ENCODE peak calls at places on chromosomes 16 and 17, in five cellular contexts. V is astrocyte of the cerebellum, T is upper lobe of right lung, Z is lung, C is Caco-2. W is an unnamed sample.

GRCh38 chr17:40025559-40025958 is 10.3 kb downstream of the CSF3 start:
- DNase-seq in Z (no peak), V (no peak), C (no peak), T (no peak), W (no peak)

GRCh38 chr16:89080251-89080853 is 13.3 kb upstream of the ACSF3 start:
- DNase-seq in Z (no peak), T (no peak), V (no peak), C (no peak), W (no peak)

GRCh38 chr16:28882476-28883180 is 4.3 kb downstream of the ATP2A1 start:
- DNase-seq in C (no peak), V (no peak), T (no peak), Z (no peak), W (no peak)

GRCh38 chr17:44333371-44333770 is 8.7 kb upstream of the SLC25A39 start:
- DNase-seq in V (no peak), C (no peak), Z (no peak), T (peak), W (no peak)

GRCh38 chr16:70151941-70152509 is 21.6 kb upstream of the CLEC18C start:
- DNase-seq in C (no peak), T (no peak), Z (no peak), V (no peak), W (no peak)

GRCh38 chr17:53470626-53471025 is 352.1 kb upstream of the KIF2B start:
- DNase-seq in T (no peak), V (no peak), Z (no peak), C (no peak), W (no peak)

GRCh38 chr16:88549671-88550643 is 20.2 kb upstream of the ZC3H18 start:
- DNase-seq in T (no peak), Z (no peak), V (no peak), C (no peak), W (no peak)

GRCh38 chr16:56617212-56618085 is 8.1 kb upstream of the MT1E start:
- DNase-seq in T (peak), V (no peak), Z (peak), C (no peak), W (peak)

GRCh38 chr16:10509534-10510025 is 70.8 kb downstream of the EMP2 start:
- DNase-seq in C (peak), T (no peak), V (peak), Z (peak), W (peak)

GRCh38 chr17:75271955-75272847 is 1.2 kb upstream of the MIF4GD start:
- DNase-seq in V (no peak), T (no peak), C (no peak), Z (no peak), W (no peak)

GRCh38 chr17:77735051-77735340 is 223.5 kb upstream of the TNRC6C start:
- DNase-seq in C (no peak), Z (no peak), V (no peak), T (no peak), W (no peak)

GRCh38 chr17:64178011-64178825 is 48.3 kb upstream of the ERN1 start:
- DNase-seq in T (no peak), C (peak), Z (no peak), V (no peak), W (no peak)

GRCh38 chr17:82126479-82127314 is 28.7 kb upstream of the FASN start:
- DNase-seq in T (no peak), Z (no peak), V (no peak), C (no peak), W (no peak)

GRCh38 chr17:38609280-38610031 is 3.7 kb upstream of the SRCIN1 start:
- DNase-seq in T (no peak), Z (no peak), V (no peak), C (no peak), W (no peak)

GRCh38 chr16:49855280-49855821 is 561 bp downstream of the ZNF423 start:
- DNase-seq in Z (peak), V (peak), C (peak), T (peak), W (peak)

GRCh38 chr16:1936945-1937479 is 6.0 kb downstream of the MSRB1 start:
- DNase-seq in C (no peak), V (no peak), Z (no peak), T (no peak), W (no peak)

GRCh38 chr16:12617401-12617819 is 186.3 kb downstream of the CPPED1 start:
- DNase-seq in Z (no peak), C (no peak), T (no peak), V (no peak), W (no peak)

GRCh38 chr16:46618516-46618915 is 2.7 kb downstream of the SHCBP1 start:
- DNase-seq in T (no peak), Z (no peak), C (no peak), V (no peak), W (no peak)

GRCh38 chr16:58021661-58022551 is 3.6 kb upstream of the MMP15 start:
- DNase-seq in Z (no peak), V (no peak), T (peak), C (no peak), W (no peak)

GRCh38 chr17:1576500-1576899 is 13.9 kb upstream of the PITPNA start:
- DNase-seq in V (no peak), Z (no peak), C (no peak), T (no peak), W (no peak)

GRCh38 chr16:69253796-69254426 is 57.2 kb upstream of the VPS4A start:
- DNase-seq in C (no peak), V (no peak), T (no peak), Z (no peak), W (no peak)

GRCh38 chr17:14776791-14777190 is 475.9 kb downstream of the HS3ST3B1 start:
- DNase-seq in C (no peak), T (no peak), Z (no peak), V (peak), W (no peak)

GRCh38 chr16:20114356-20114755 is 40.7 kb upstream of the GPR139 start:
- DNase-seq in C (no peak), Z (no peak), V (no peak), T (no peak), W (no peak)

GRCh38 chr16:47578573-47578972 is 117.4 kb downstream of the PHKB start:
- DNase-seq in V (no peak), C (no peak), Z (no peak), T (no peak), W (no peak)

GRCh38 chr17:49191407-49191916 is 18.9 kb downstream of the GNGT2 start:
- DNase-seq in C (no peak), V (peak), T (no peak), Z (no peak), W (no peak)

GRCh38 chr17:49193513-49194296 is 16.7 kb downstream of the GNGT2 start:
- DNase-seq in T (no peak), C (peak), V (peak), Z (peak), W (no peak)

GRCh38 chr17:49190932-49191331 is 19.4 kb downstream of the GNGT2 start:
- DNase-seq in V (no peak), C (no peak), Z (no peak), T (no peak), W (no peak)

GRCh38 chr17:49194297-49194607 is 16.1 kb downstream of the GNGT2 start:
- DNase-seq in C (peak), V (no peak), Z (no peak), T (no peak), W (no peak)

GRCh38 chr17:49191917-49192741 is 18.2 kb downstream of the GNGT2 start:
- DNase-seq in T (peak), V (peak), Z (peak), C (peak), W (peak)
- TF ChIP-seq CTCF in T (peak), V (peak), Z (peak), C (peak), W (peak)

GRCh38 chr17:41420134-41420533 is 4.3 kb downstream of the KRT37 start:
- DNase-seq in V (no peak), C (no peak), T (no peak), Z (no peak), W (no peak)
- TF ChIP-seq CTCF in V (no peak), C (no peak), T (no peak), Z (no peak), W (no peak)

DNA sequence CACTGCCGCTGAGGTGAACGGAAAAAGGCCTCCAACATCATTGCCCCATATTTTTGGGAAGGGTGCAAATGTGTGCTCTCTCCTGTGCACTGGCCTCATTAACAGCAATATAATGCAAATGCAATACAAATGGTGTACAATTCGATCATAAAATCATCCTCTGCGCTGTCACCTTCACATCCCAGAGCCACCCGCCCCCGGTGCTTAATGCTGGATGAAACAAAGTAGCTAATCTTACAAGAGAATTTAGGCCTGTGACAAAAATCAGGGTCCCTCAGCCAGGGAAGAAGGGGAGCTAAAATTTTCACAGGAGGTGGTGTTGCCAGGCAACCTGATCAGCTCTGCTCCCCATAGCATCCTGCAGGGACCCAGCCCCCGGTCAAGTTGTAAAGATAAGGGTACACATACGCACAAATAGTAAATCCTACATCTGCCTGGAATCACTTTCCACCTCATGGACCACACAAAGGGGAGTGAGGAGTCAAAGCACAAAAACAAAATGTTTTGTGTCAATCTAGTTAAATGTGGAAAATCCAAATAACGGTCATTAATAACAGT is 3.0 kb downstream of the TBC1D16 start:
- DNase-seq in T (no peak), C (no peak), Z (no peak), V (no peak), W (no peak)
- TF ChIP-seq CTCF in T (no peak), C (no peak), Z (no peak), V (no peak), W (no peak)

GRCh38 chr17:29292992-29293889 is 707 bp downstream of the NUFIP2 start:
- DNase-seq in C (peak), T (peak), Z (peak), V (no peak), W (peak)

GRCh38 chr17:29295420-29295819 is 1.5 kb upstream of the NUFIP2 start:
- DNase-seq in C (no peak), V (no peak), Z (no peak), T (no peak), W (no peak)

GRCh38 chr17:29294580-29294900 is 592 bp upstream of the NUFIP2 start:
- DNase-seq in C (no peak), Z (no peak), V (no peak), T (no peak), W (no peak)

GRCh38 chr17:29292071-29292991 is 1.6 kb downstream of the NUFIP2 start:
- DNase-seq in T (peak), C (peak), V (peak), Z (peak), W (peak)

DNA sequence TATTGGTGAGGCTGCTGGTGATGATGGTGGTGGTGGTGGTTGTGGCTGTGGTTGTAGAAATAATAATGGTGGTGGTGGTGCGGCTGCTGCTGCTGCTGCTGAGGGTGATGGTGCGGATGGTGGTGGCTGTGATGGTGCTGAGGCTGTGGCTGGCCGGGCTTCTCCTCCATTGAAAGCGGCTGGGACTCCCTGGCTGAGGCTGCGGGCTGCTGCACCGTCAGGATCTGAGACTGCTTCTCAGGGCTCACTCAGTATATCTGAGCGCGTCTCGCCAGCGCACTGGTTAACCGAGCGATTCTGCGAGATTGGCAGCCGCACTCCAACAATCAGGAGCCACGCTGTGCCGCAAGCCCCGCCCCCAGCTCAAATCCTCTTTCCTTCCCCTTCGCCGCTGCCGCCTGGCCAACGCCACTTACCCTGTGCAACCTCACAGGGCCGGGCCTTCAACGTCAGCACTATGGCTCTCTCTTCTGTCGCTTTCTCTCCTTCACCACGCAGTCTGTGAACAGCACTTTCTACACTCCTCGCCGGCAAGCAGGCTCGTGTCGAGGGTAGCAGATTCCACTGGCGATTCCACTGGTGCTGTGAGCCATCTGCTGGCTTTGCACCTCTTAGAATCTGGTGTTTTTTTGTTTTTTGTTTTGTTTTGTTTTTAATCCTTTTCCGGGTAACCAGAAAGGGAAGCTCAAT is at the start of gene NUFIP2:
- DNase-seq in T (peak), V (peak), Z (peak), C (peak), W (peak)
- TF ChIP-seq CTCF in T (no peak), V (no peak), Z (no peak), C (no peak), W (no peak)

GRCh38 chr16:82643136-82643535 is 16.4 kb downstream of the CDH13 start:
- DNase-seq in T (no peak), C (no peak), Z (no peak), V (no peak), W (no peak)

GRCh38 chr16:82639263-82639662 is 12.5 kb downstream of the CDH13 start:
- DNase-seq in Z (no peak), C (no peak), V (no peak), T (no peak), W (no peak)

GRCh38 chr16:82639666-82640336 is 13.0 kb downstream of the CDH13 start:
- DNase-seq in T (peak), C (peak), Z (peak), V (no peak), W (peak)

GRCh38 chr16:82643936-82644630 is 17.3 kb downstream of the CDH13 start:
- DNase-seq in V (no peak), T (no peak), C (no peak), Z (no peak), W (no peak)

GRCh38 chr16:82641336-82641984 is 14.7 kb downstream of the CDH13 start:
- DNase-seq in Z (no peak), T (no peak), V (no peak), C (no peak), W (no peak)
- TF ChIP-seq CTCF in Z (no peak), T (no peak), V (peak), C (peak), W (no peak)

GRCh38 chr16:67246081-67246944 is 968 bp downstream of the FHOD1 start:
- DNase-seq in C (peak), Z (peak), V (peak), T (peak), W (peak)
- TF ChIP-seq CTCF in C (peak), Z (peak), V (peak), T (peak), W (peak)

DNA sequence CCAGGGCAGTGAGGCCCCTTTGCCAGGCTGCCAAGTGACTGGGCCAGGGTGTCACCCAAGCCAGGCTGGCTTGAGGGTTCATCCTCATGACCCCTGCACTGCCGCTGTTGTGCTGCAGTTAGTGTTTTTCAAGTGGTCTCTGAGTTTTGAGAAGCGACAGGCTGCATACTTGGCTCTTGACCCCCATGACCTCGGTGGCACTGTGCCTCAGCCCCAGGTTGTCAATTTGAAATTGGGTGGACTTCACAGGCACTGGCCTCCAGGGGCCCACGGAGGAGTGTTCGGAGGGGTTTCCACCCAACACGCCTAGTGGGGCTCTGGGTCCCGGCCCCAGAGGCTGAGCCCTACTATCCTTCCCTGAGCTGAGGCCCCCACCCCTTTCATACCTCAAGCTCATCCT is 42.7 kb downstream of the DHRS7B start:
- DNase-seq in Z (no peak), T (no peak), C (no peak), V (no peak), W (no peak)
- TF ChIP-seq CTCF in Z (no peak), T (no peak), C (no peak), V (no peak), W (no peak)

DNA sequence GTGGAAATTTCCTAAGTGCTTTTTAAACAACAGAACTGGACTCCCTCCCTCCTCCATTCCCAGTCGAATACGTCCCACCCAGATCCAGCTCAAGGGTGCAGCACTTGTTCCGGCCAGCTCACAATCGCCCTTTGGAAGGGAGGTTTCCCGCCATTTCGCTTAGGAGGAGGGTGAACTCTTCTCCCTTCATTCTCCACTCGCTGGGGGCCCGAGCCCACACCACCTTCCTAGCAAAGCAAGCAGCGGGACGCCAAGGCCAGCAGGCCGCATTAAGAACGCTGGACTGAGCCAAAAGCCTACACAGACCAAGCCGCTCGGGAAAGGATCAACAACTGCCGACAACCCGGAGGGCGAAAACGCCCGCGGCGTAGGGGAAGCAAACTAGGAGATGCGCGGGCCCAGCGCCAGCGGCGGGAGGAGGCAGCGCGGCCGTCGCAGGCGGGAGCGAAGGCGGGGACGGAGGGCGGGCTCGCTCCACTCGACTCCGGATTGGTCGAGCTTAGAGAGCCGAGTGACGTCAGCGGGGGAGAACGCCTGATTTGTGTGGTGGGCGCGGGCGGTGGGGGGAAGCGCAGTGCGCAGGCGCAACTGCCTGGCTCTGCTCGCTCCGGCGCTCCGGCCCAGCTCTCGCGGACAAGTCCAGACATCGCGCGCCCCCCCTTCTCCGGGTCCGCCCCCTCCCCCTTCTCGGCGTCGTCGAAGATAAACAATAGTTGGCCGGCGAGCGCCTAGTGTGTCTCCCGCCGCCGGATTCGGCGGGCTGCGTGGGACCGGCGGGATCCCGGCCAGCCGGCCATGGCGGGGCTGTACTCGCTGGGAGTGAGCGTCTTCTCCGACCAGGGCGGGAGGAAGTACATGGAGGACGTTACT is at the start of gene PPM1D:
- DNase-seq in Z (peak), V (peak), T (peak), C (peak), W (peak)
- TF ChIP-seq CTCF in Z (no peak), V (no peak), T (no peak), C (no peak), W (no peak)

W was measured in progenitor cell of endocrine pancreas.